ENCODE peak calls at places on chromosomes 6 and 20, in ten cellular contexts. C, Y, Z, J, T, D, R, I, B and F are unnamed samples.

GRCh38 chr20:34472246-34472925 is 43.8 kb upstream of the DYNLRB1 start:
- DNase-seq in C (peak; percentile 58), Y (no peak), Z (no peak), J (no peak), T (peak; percentile 45), D (peak; percentile 53), R (peak; percentile 60), I (no peak), B (no peak), F (no peak)

GRCh38 chr6:133309579-133309978 is 68.4 kb downstream of the EYA4 start:
- DNase-seq in C (peak; percentile 44), Y (no peak), Z (no peak), J (no peak), T (peak; percentile 33), D (no peak), R (no peak), I (no peak), B (no peak), F (no peak)

GRCh38 chr20:37984018-37984785 is 49.1 kb downstream of the TTI1 start:
- DNase-seq in C (no peak), Y (no peak), Z (no peak), J (no peak), T (no peak), D (no peak), R (no peak), I (no peak), B (no peak), F (no peak)

GRCh38 chr20:21522479-21523397 is 8.9 kb upstream of the NKX2-2 start:
- DNase-seq in C (no peak), Y (no peak), Z (no peak), J (no peak), T (no peak), D (no peak), R (no peak), I (peak; percentile 72), B (no peak), F (no peak)

GRCh38 chr6:128725271-128726233 is 157.4 kb upstream of the LAMA2 start:
- DNase-seq in C (peak; percentile 68), Y (no peak), Z (no peak), J (peak; percentile 46), T (peak; percentile 36), D (peak; percentile 27), R (peak; percentile 44), I (peak; percentile 27), B (no peak), F (no peak)

GRCh38 chr6:37048851-37049734 is 43.6 kb downstream of the FGD2 start:
- DNase-seq in C (peak; percentile 87), Y (peak; percentile 73), Z (peak; percentile 63), J (no peak), T (peak; percentile 50), D (peak; percentile 66), R (peak; percentile 79), I (no peak), B (no peak), F (no peak)

GRCh38 chr6:11025911-11026635 is 18.0 kb downstream of the ELOVL2 start:
- DNase-seq in C (no peak), Y (no peak), Z (no peak), J (no peak), T (no peak), D (no peak), R (no peak), I (no peak), B (no peak), F (no peak)

GRCh38 chr20:44967207-44967807 is 995 bp downstream of the STK4 start:
- DNase-seq in C (no peak), Y (no peak), Z (no peak), J (no peak), T (no peak), D (no peak), R (no peak), I (no peak), B (no peak), F (no peak)

GRCh38 chr20:60055740-60056139 is 97.5 kb downstream of the CDH26 start:
- DNase-seq in C (no peak), Y (peak; percentile 81), Z (no peak), J (no peak), T (no peak), D (no peak), R (no peak), I (peak; percentile 17), B (peak; percentile 93), F (no peak)

GRCh38 chr6:116883005-116883404 is 6.0 kb downstream of the RFX6 start:
- DNase-seq in C (no peak), Y (no peak), Z (no peak), J (no peak), T (no peak), D (no peak), R (no peak), I (no peak), B (no peak), F (no peak)

GRCh38 chr6:43559328-43559727 is 16.5 kb downstream of the XPO5 start:
- DNase-seq in C (no peak), Y (no peak), Z (no peak), J (no peak), T (no peak), D (no peak), R (no peak), I (no peak), B (no peak), F (no peak)

GRCh38 chr20:63441777-63442493 is 30.5 kb downstream of the KCNQ2 start:
- DNase-seq in C (peak; percentile 40), Y (no peak), Z (peak; percentile 59), J (peak; percentile 77), T (peak; percentile 2), D (no peak), R (peak; percentile 76), I (no peak), B (peak; percentile 80), F (peak; percentile 83)

GRCh38 chr20:36193937-36194712 is 39.6 kb downstream of the EPB41L1 start:
- DNase-seq in C (no peak), Y (no peak), Z (no peak), J (no peak), T (no peak), D (no peak), R (no peak), I (no peak), B (no peak), F (no peak)

GRCh38 chr20:59690976-59691375 is 86.6 kb downstream of the PHACTR3 start:
- DNase-seq in C (no peak), Y (no peak), Z (no peak), J (no peak), T (no peak), D (no peak), R (no peak), I (no peak), B (no peak), F (no peak)

GRCh38 chr20:50309280-50309763 is 118.7 kb downstream of the CEBPB start:
- DNase-seq in C (peak; percentile 76), Y (no peak), Z (no peak), J (no peak), T (no peak), D (no peak), R (no peak), I (no peak), B (no peak), F (no peak)

GRCh38 chr20:4546342-4546741 is 175.4 kb upstream of the PRND start:
- DNase-seq in C (no peak), Y (no peak), Z (no peak), J (no peak), T (no peak), D (no peak), R (no peak), I (no peak), B (no peak), F (no peak)

GRCh38 chr6:166341915-166342292 is 441 bp downstream of the SFT2D1 start:
- DNase-seq in C (peak; percentile 30), Y (no peak), Z (no peak), J (no peak), T (no peak), D (no peak), R (no peak), I (no peak), B (no peak), F (no peak)

GRCh38 chr20:16349518-16350295 is 223.5 kb downstream of the KIF16B start:
- DNase-seq in C (peak; percentile 4), Y (no peak), Z (no peak), J (no peak), T (no peak), D (no peak), R (peak; percentile 71), I (no peak), B (no peak), F (no peak)

GRCh38 chr6:14117158-14118090 is at the start of gene CD83:
- DNase-seq in C (peak; percentile 25), Y (peak; percentile 78), Z (peak; percentile 84), J (peak; percentile 53), T (peak; percentile 16), D (peak; percentile 22), R (peak; percentile 97), I (peak; percentile 60), B (peak; percentile 91), F (peak; percentile 63)

GRCh38 chr20:44615169-44615791 is 32.9 kb downstream of the PKIG start:
- DNase-seq in C (peak; percentile 59), Y (no peak), Z (no peak), J (no peak), T (no peak), D (no peak), R (no peak), I (peak; percentile 43), B (peak; percentile 61), F (no peak)

GRCh38 chr6:115932481-115932880 is 128.2 kb downstream of the FRK start:
- DNase-seq in C (peak; percentile 10), Y (no peak), Z (no peak), J (no peak), T (peak; percentile 3), D (peak; percentile 15), R (no peak), I (no peak), B (no peak), F (no peak)

GRCh38 chr20:37389241-37389747 is 43.4 kb downstream of the SRC start:
- DNase-seq in C (no peak), Y (peak; percentile 60), Z (peak; percentile 25), J (no peak), T (no peak), D (no peak), R (no peak), I (no peak), B (no peak), F (no peak)

GRCh38 chr6:46484081-46484820 is 7.0 kb downstream of the RCAN2 start:
- DNase-seq in C (no peak), Y (no peak), Z (no peak), J (no peak), T (no peak), D (no peak), R (no peak), I (no peak), B (peak; percentile 69), F (no peak)

GRCh38 chr6:4017058-4017457 is 61.9 kb downstream of the FAM217A start:
- DNase-seq in C (no peak), Y (no peak), Z (no peak), J (no peak), T (no peak), D (no peak), R (no peak), I (no peak), B (no peak), F (no peak)

GRCh38 chr6:166862287-166862977 is 93.9 kb downstream of the RNASET2 start:
- DNase-seq in C (peak; percentile 6), Y (no peak), Z (no peak), J (peak; percentile 68), T (no peak), D (no peak), R (peak; percentile 33), I (peak; percentile 73), B (no peak), F (peak; percentile 30)

GRCh38 chr6:34146801-34147592 is 1.1 kb upstream of the GRM4 start:
- DNase-seq in C (peak; percentile 40), Y (peak; percentile 21), Z (no peak), J (no peak), T (peak; percentile 31), D (no peak), R (peak; percentile 48), I (no peak), B (no peak), F (peak; percentile 90)